ENCODE peak calls at places on chromosomes 11 and 22, in four cellular contexts. B is K562, I is DND-41, W is neuronal stem cell. V is an unnamed sample.

GRCh38 chr11:118277312-118277711 is 13.2 kb upstream of the MPZL2 start:
- DNase-seq in B (no peak), I (no peak), W (no peak), V (peak)

GRCh38 chr22:29710922-29711593 is 8.7 kb upstream of the CABP7 start:
- DNase-seq in B (no peak), I (no peak), W (no peak), V (no peak)

GRCh38 chr11:21185959-21186358 is 516.6 kb downstream of the NELL1 start:
- DNase-seq in B (no peak), I (no peak), W (no peak), V (no peak)

GRCh38 chr11:85589373-85589772 is 37.8 kb downstream of the DLG2 start:
- DNase-seq in B (no peak), I (no peak), W (peak), V (no peak)

GRCh38 chr22:20552450-20552894 is 45.1 kb downstream of the MED15 start:
- DNase-seq in B (no peak), I (no peak), W (no peak), V (no peak)

GRCh38 chr11:76658651-76659650 is 11.6 kb downstream of the LRRC32 start:
- DNase-seq in B (no peak), I (no peak), W (no peak), V (peak)

GRCh38 chr22:47787501-47788227 is 1025.2 kb downstream of the TBC1D22A start:
- DNase-seq in B (no peak), I (no peak), W (no peak), V (no peak)

GRCh38 chr11:58730507-58731089 is 1.1 kb downstream of the GLYAT start:
- DNase-seq in B (no peak), I (no peak), W (no peak), V (peak)

GRCh38 chr22:29994027-29994715 is 86.1 kb upstream of the HORMAD2 start:
- DNase-seq in B (no peak), I (no peak), W (no peak), V (peak)

GRCh38 chr11:126140932-126141291 is 70.5 kb downstream of the RPUSD4 start:
- DNase-seq in B (no peak), I (no peak), W (no peak), V (no peak)

GRCh38 chr11:18765554-18765953 is 26.0 kb downstream of the PTPN5 start:
- DNase-seq in B (no peak), I (no peak), W (no peak), V (no peak)

DNA sequence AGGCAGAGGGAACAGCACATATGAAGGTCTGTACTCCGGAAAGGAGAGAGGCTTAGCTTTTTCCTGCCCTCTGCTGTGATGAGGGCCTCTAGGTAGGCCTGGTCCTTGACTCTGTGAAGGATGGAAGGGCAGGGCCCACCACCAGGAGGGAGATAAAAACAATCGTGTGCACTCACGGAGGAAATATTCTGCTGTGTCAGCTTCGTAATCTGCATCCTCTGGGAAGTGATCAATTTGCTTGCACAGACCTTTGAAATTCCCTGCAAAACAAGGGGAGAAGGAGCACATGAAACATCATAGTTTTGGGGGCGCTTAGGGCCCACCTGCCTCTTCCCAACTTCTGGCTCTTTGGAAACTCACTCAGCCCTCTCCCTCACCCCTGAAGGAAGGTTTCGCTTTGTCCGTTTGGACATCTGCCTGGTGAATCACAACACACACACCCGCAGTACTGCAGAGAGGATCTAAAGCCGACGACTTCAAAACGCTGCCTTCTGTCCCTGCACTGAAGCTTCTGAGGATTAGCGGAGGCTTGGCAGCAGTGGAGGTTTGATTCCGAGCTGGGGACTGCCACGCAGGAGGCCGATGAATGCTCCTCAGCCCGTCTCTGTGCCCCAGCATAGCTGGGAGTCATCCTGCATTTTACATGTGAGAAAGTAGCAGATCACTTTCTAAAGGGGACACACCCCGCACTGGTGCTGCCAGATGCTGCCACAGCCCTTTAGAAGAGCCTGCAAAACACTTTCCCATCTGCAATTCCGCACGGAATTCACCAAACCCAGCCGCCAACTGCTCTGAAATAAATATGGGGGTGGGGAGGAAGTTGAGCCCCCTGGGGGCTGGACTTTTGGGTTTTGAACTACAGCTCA is 58.6 kb upstream of the EIF3D start:
- DNase-seq in B (no peak), I (no peak), W (no peak), V (no peak)
- H3K9ac ChIP-seq in B (no peak), I (no peak), W (no peak), V (no peak)

GRCh38 chr11:35171226-35171625 is 32.3 kb downstream of the CD44 start:
- DNase-seq in B (no peak), I (no peak), W (no peak), V (peak)
- H3K4me2 ChIP-seq in B (no peak), I (no peak), W (no peak), V (no peak)

GRCh38 chr11:81975261-81975900 is 758.3 kb downstream of the FAM181B start:
- DNase-seq in B (no peak), I (no peak), W (no peak), V (no peak)

GRCh38 chr11:81967242-81967641 is 766.4 kb downstream of the FAM181B start:
- DNase-seq in B (no peak), I (no peak), W (no peak), V (no peak)

GRCh38 chr11:81966340-81966739 is 767.3 kb downstream of the FAM181B start:
- DNase-seq in B (no peak), I (no peak), W (no peak), V (no peak)

GRCh38 chr11:81970886-81971285 is 762.8 kb downstream of the FAM181B start:
- DNase-seq in B (no peak), I (no peak), W (no peak), V (no peak)
- H2AFZ ChIP-seq in B (no peak), I (no peak), W (no peak), V (no peak)

GRCh38 chr11:70303070-70303469 is 32.6 kb downstream of the PPFIA1 start:
- DNase-seq in B (no peak), I (no peak), W (no peak), V (no peak)
- H3K9ac ChIP-seq in B (peak), I (no peak), W (no peak), V (no peak)

GRCh38 chr11:35432464-35432863 is 13.1 kb upstream of the SLC1A2 start:
- DNase-seq in B (no peak), I (no peak), W (no peak), V (no peak)

GRCh38 chr11:35424157-35424945 is 5.0 kb upstream of the SLC1A2 start:
- DNase-seq in B (no peak), I (no peak), W (no peak), V (no peak)

DNA sequence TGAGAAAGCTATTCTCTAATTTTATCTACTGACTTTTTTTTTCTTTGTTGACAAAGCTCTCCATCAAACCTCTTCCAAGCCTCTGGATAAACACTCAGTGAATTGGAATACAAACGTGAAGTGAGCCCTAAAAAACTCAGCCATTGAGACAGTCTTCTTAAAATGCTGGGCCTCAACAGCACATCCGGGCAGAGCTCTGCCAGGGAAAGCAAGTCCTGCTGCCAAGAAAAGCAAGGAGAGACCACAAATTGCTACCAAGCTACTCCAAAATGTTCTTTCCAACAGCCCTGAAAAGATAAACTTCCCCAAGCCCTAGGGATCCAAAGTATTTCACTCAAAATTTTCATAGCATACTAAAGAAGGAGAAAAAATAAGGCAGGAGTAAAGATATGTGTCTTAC is 7.8 kb upstream of the SLC1A2 start:
- DNase-seq in B (no peak), I (no peak), W (no peak), V (no peak)
- H3K4me2 ChIP-seq in B (no peak), I (no peak), W (no peak), V (no peak)

DNA sequence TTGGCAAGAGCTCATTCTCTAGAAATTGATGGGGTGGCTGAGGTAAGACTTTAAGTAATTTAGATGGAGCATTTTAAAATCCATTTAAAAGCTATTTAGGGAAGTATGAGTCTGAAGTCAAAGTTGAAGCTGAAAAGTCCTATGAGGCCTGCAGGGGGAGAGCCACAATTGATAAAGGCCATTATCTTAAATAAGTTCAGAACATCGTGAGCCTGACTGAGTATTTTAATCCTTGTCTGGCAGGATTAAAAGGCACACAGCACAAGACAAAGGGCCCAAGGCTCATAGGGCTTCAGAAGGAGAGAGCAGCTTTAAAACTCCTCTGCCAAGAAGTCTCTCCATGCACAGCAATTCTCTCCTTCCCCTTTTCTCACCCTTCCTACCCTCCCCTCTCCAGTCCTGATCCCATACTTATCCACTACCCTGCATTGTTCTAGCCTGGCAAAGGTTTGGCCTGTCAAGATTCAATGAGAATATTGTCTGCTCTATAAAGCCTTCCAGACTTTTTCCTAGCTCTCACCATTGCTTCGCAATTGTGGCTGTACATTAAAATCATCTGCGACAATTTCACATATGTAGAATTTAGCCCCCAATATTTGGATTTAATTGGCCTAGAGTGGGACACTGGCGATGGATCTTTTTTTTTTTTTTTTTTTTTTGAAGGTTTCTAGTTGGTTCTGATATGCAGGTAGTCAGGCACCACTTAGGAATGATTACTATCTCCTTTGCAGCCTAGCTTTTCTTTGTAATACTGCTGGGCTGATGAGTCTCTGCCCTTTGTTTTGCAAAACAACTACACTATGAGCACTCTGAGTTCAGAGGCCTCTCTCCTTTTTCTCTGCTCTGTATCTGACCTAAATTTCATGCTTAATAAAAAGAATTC is 1312.8 kb downstream of the FAM181B start:
- DNase-seq in B (no peak), I (no peak), W (peak), V (no peak)
- H2AFZ ChIP-seq in B (no peak), I (no peak), W (no peak), V (no peak)

GRCh38 chr11:120167659-120168058 is 29.7 kb upstream of the TRIM29 start:
- DNase-seq in B (no peak), I (no peak), W (no peak), V (no peak)

GRCh38 chr11:120168960-120169681 is 31.2 kb upstream of the TRIM29 start:
- DNase-seq in B (peak), I (no peak), W (peak), V (peak)

GRCh38 chr11:120169981-120170698 is 32.2 kb upstream of the TRIM29 start:
- DNase-seq in B (no peak), I (no peak), W (no peak), V (no peak)

GRCh38 chr11:120170741-120171261 is 32.9 kb upstream of the TRIM29 start:
- DNase-seq in B (no peak), I (no peak), W (no peak), V (no peak)

DNA sequence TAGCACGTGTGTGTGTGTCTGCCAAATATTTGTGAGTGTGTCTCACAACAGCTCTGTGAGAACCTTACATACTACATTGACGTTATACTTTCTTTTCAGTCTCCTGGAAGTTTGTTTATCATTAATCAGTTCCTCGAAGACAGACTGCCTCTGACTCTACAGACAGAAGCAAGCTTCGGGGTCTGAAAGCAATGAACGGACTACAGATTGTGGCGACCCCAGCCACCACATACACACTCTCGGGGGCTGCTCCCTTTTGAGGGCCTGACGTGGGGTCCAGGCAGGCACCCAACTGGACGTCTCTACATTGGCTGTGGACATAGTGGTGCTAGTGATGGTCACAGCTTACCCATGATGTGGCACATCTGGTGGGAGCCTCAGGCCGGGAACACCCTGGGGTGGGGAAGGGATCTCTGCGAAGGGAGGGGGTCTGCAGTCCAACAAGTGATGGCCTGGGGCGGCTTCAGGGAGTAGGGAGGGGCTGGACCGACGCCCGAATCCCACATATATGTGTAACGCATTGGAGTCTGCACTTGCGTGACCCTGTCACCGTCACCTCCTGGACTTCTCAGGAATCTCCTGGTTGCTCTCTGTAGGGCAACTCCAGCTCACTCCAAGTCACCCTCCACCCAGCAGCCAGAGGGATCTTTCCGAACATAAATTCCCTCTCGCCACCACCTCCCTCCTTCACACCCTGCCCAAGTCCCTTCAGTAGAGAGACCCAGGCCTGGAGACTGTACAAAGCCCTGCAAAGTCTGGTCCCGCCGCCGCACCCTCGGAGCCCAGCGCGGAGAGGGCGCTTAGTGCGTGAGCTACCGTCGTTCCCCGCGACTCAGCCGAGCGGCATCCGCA is 30.4 kb upstream of the TRIM29 start:
- DNase-seq in B (no peak), I (no peak), W (no peak), V (peak)
- H3K9ac ChIP-seq in B (peak), I (no peak), W (peak), V (peak)

GRCh38 chr11:123559418-123559817 is 95.0 kb downstream of the SCN3B start:
- DNase-seq in B (no peak), I (no peak), W (no peak), V (no peak)

GRCh38 chr11:123561046-123561781 is 93.2 kb downstream of the SCN3B start:
- DNase-seq in B (peak), I (no peak), W (no peak), V (no peak)

GRCh38 chr11:123562166-123562565 is 92.3 kb downstream of the SCN3B start:
- DNase-seq in B (no peak), I (no peak), W (no peak), V (no peak)

GRCh38 chr11:123558536-123559315 is 95.7 kb downstream of the SCN3B start:
- DNase-seq in B (no peak), I (no peak), W (no peak), V (no peak)

DNA sequence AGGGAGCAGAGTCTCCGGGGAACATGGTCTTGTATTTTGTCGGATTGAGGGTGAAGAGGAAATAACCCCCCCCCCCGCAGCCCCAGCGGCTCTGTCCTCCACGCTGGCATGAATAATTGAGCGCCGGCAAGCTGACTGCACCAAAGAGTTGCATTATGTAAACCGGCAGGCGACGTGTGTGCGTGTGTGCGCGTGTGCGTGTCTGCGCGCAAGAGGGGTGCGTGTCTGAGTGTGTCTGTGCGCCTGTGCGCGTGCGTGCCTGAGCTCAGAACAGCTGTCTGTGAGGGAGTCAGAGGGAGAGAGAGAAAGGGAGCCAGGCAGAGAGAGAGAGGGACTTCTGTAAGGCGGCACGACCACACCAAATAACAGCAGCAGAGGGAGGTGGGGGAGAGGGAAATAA is 94.4 kb downstream of the SCN3B start:
- DNase-seq in B (no peak), I (no peak), W (no peak), V (no peak)
- H3K4me2 ChIP-seq in B (no peak), I (no peak), W (peak), V (peak)

V was measured in trophoblast cell.